ENCODE peak calls at places on chromosomes 1 and 21, in seven cellular contexts. X, P, E, H, F, S and L are unnamed samples.

GRCh38 chr1:64060611-64061302 is 142.7 kb upstream of the UBE2U start:
- DNase-seq in X (no peak), P (no peak), E (no peak), H (no peak), F (no peak), S (no peak), L (no peak)

GRCh38 chr1:237058470-237058869 is 16.5 kb downstream of the RYR2 start:
- DNase-seq in X (no peak), P (no peak), E (no peak), H (no peak), F (no peak), S (no peak), L (no peak)

GRCh38 chr1:231376101-231376500 is 38.0 kb downstream of the SPRTN start:
- DNase-seq in X (no peak), P (no peak), E (no peak), H (no peak), F (no peak), S (no peak), L (no peak)

GRCh38 chr21:45971487-45972352 is 9.8 kb upstream of the COL6A1 start:
- DNase-seq in X (no peak), P (no peak), E (no peak), H (peak), F (no peak), S (no peak), L (no peak)

GRCh38 chr1:109369167-109369746 is 28.5 kb downstream of the SORT1 start:
- DNase-seq in X (no peak), P (no peak), E (no peak), H (no peak), F (no peak), S (no peak), L (no peak)

GRCh38 chr1:160774886-160775719 is 20.9 kb upstream of the LY9 start:
- DNase-seq in X (no peak), P (no peak), E (no peak), H (no peak), F (no peak), S (no peak), L (no peak)

GRCh38 chr1:171110485-171111340 is 20.0 kb downstream of the FMO3 start:
- DNase-seq in X (no peak), P (no peak), E (no peak), H (no peak), F (no peak), S (no peak), L (no peak)

GRCh38 chr1:109788695-109789521 is 25.2 kb upstream of the EPS8L3 start:
- DNase-seq in X (no peak), P (peak), E (no peak), H (peak), F (no peak), S (no peak), L (no peak)

GRCh38 chr1:8870605-8871538 is 7.6 kb downstream of the ENO1 start:
- DNase-seq in X (no peak), P (no peak), E (no peak), H (no peak), F (no peak), S (no peak), L (no peak)

GRCh38 chr1:169105434-169106094 is 926 bp upstream of the ATP1B1 start:
- DNase-seq in X (peak), P (peak), E (peak), H (peak), F (no peak), S (no peak), L (no peak)

GRCh38 chr21:37742532-37742931 is 173.7 kb downstream of the KCNJ6 start:
- DNase-seq in X (no peak), P (no peak), E (no peak), H (no peak), F (no peak), S (no peak), L (no peak)

GRCh38 chr1:158371188-158371953 is 17.7 kb downstream of the CD1E start:
- DNase-seq in X (no peak), P (no peak), E (no peak), H (no peak), F (no peak), S (no peak), L (no peak)

GRCh38 chr1:113140588-113141446 is 67.8 kb downstream of the LRIG2 start:
- DNase-seq in X (peak), P (peak), E (peak), H (peak), F (peak), S (peak), L (peak)

GRCh38 chr1:197763769-197764168 is 11.5 kb downstream of the DENND1B start:
- DNase-seq in X (no peak), P (no peak), E (no peak), H (no peak), F (no peak), S (no peak), L (no peak)

GRCh38 chr1:27789511-27790154 is 16.6 kb downstream of the STX12 start:
- DNase-seq in X (no peak), P (no peak), E (no peak), H (no peak), F (no peak), S (no peak), L (peak)

GRCh38 chr1:190067592-190067991 is 410.1 kb downstream of the BRINP3 start:
- DNase-seq in X (no peak), P (no peak), E (no peak), H (no peak), F (no peak), S (no peak), L (no peak)

GRCh38 chr1:89125571-89126233 is at the start of gene GBP2:
- DNase-seq in X (no peak), P (no peak), E (no peak), H (no peak), F (no peak), S (no peak), L (peak)

GRCh38 chr21:41752231-41752681 is 14.6 kb downstream of the RIPK4 start:
- DNase-seq in X (no peak), P (no peak), E (no peak), H (no peak), F (peak), S (no peak), L (no peak)

GRCh38 chr1:244094880-244095522 is 43.9 kb downstream of the ZBTB18 start:
- DNase-seq in X (no peak), P (no peak), E (no peak), H (no peak), F (no peak), S (no peak), L (no peak)

GRCh38 chr1:43858324-43858723 is 75.3 kb upstream of the ARTN start:
- DNase-seq in X (no peak), P (no peak), E (no peak), H (peak), F (no peak), S (no peak), L (peak)

GRCh38 chr1:54547601-54548388 is at the start of gene ACOT11:
- DNase-seq in X (peak), P (no peak), E (peak), H (peak), F (peak), S (no peak), L (no peak)

GRCh38 chr1:31897534-31898100 is 40.6 kb downstream of the PTP4A2 start:
- DNase-seq in X (no peak), P (no peak), E (no peak), H (no peak), F (no peak), S (no peak), L (peak)

GRCh38 chr1:156342556-156342955 is 4.2 kb downstream of the TSACC start:
- DNase-seq in X (no peak), P (no peak), E (no peak), H (no peak), F (no peak), S (no peak), L (no peak)

GRCh38 chr1:117398957-117399356 is 31.7 kb downstream of the MAN1A2 start:
- DNase-seq in X (no peak), P (no peak), E (no peak), H (no peak), F (no peak), S (no peak), L (no peak)

GRCh38 chr1:159229486-159229885 is 24.8 kb downstream of the ACKR1 start:
- DNase-seq in X (no peak), P (no peak), E (no peak), H (no peak), F (peak), S (no peak), L (no peak)

GRCh38 chr1:59375321-59376220 is 78.7 kb downstream of the FGGY start:
- DNase-seq in X (no peak), P (no peak), E (no peak), H (no peak), F (no peak), S (no peak), L (no peak)

GRCh38 chr1:182170941-182171461 is 109.5 kb upstream of the ZNF648 start:
- DNase-seq in X (no peak), P (no peak), E (no peak), H (no peak), F (no peak), S (no peak), L (no peak)

GRCh38 chr1:27690205-27690604 is 18.2 kb upstream of the IFI6 start:
- DNase-seq in X (no peak), P (no peak), E (no peak), H (no peak), F (no peak), S (no peak), L (no peak)

GRCh38 chr1:203907901-203908300 is 46.5 kb downstream of the SNRPE start:
- DNase-seq in X (no peak), P (no peak), E (no peak), H (no peak), F (no peak), S (no peak), L (no peak)

GRCh38 chr1:205963352-205963751 is 20.1 kb upstream of the SLC26A9 start:
- DNase-seq in X (no peak), P (no peak), E (no peak), H (peak), F (no peak), S (no peak), L (no peak)

GRCh38 chr1:109634771-109635750 is 15.4 kb downstream of the AMPD2 start:
- DNase-seq in X (no peak), P (no peak), E (no peak), H (peak), F (no peak), S (no peak), L (no peak)

GRCh38 chr21:36232641-36233040 is 76.0 kb downstream of the DOP1B start:
- DNase-seq in X (no peak), P (no peak), E (no peak), H (no peak), F (no peak), S (no peak), L (peak)